ENCODE peak calls at places on chromosomes 4 and X, in four cellular contexts. X, D, M and J are unnamed samples.

GRCh38 chr4:181909368-181909767 is 333.8 kb upstream of the TENM3 start:
- DNase-seq in X (no peak), D (peak), M (no peak), J (peak)

GRCh38 chr4:181897935-181898334 is 345.3 kb upstream of the TENM3 start:
- DNase-seq in X (no peak), D (peak), M (no peak), J (peak)

GRCh38 chr4:6767725-6768538 is 14.6 kb upstream of the KIAA0232 start:
- DNase-seq in X (no peak), D (no peak), M (no peak), J (no peak)

GRCh38 chrX:24479924-24480722 is 15.0 kb downstream of the PDK3 start:
- DNase-seq in X (no peak), D (no peak), M (peak), J (no peak)

GRCh38 chrX:136268051-136269048 is 17.1 kb upstream of the MAP7D3 start:
- DNase-seq in X (no peak), D (peak), M (peak), J (no peak)

GRCh38 chr4:137116144-137116543 is 416.1 kb downstream of the PCDH18 start:
- DNase-seq in X (no peak), D (no peak), M (no peak), J (no peak)

GRCh38 chr4:121764702-121765367 is at the start of gene SMIM43:
- DNase-seq in X (no peak), D (peak), M (no peak), J (no peak)

GRCh38 chr4:15551740-15552446 is 82.2 kb downstream of the CC2D2A start:
- DNase-seq in X (no peak), D (no peak), M (no peak), J (no peak)

GRCh38 chrX:107894038-107894437 is 68.4 kb downstream of the MID2 start:
- DNase-seq in X (peak), D (peak), M (no peak), J (no peak)

GRCh38 chr4:109441858-109442480 is 8.4 kb downstream of the SEC24B start:
- DNase-seq in X (no peak), D (no peak), M (no peak), J (no peak)

GRCh38 chr4:39037491-39037825 is 5.2 kb upstream of the TMEM156 start:
- DNase-seq in X (no peak), D (peak), M (no peak), J (no peak)

GRCh38 chr4:54657556-54658313 is at the start of gene KIT:
- DNase-seq in X (no peak), D (peak), M (no peak), J (no peak)

GRCh38 chr4:89404530-89404929 is 96.9 kb upstream of the GPRIN3 start:
- DNase-seq in X (no peak), D (no peak), M (no peak), J (peak)

GRCh38 chrX:141960573-141960972 is 56.9 kb downstream of the MAGEC1 start:
- DNase-seq in X (no peak), D (no peak), M (no peak), J (no peak)

GRCh38 chrX:69229436-69229835 is 64.2 kb upstream of the PJA1 start:
- DNase-seq in X (no peak), D (peak), M (peak), J (peak)

GRCh38 chrX:122625821-122626220 is 558.3 kb upstream of the GRIA3 start:
- DNase-seq in X (no peak), D (no peak), M (no peak), J (peak)

GRCh38 chr4:17561195-17561909 is 15.6 kb upstream of the LAP3 start:
- DNase-seq in X (no peak), D (peak), M (no peak), J (peak)

GRCh38 chr4:158530391-158530790 is 8.7 kb downstream of the RXFP1 start:
- DNase-seq in X (no peak), D (no peak), M (no peak), J (no peak)

GRCh38 chr4:6308890-6309643 is 39.4 kb downstream of the WFS1 start:
- DNase-seq in X (no peak), D (peak), M (peak), J (no peak)

GRCh38 chr4:23234018-23234417 is 541.3 kb downstream of the GBA3 start:
- DNase-seq in X (no peak), D (no peak), M (no peak), J (no peak)

GRCh38 chr4:145061325-145061920 is 36.6 kb downstream of the ANAPC10 start:
- DNase-seq in X (peak), D (peak), M (no peak), J (no peak)

GRCh38 chr4:96379524-96379923 is 539.6 kb downstream of the PDHA2 start:
- DNase-seq in X (no peak), D (no peak), M (no peak), J (no peak)

GRCh38 chrX:135178636-135179035 is 7.4 kb upstream of the CT55 start:
- DNase-seq in X (no peak), D (no peak), M (no peak), J (no peak)

GRCh38 chrX:120380699-120381098 is 18.8 kb downstream of the ATP1B4 start:
- DNase-seq in X (no peak), D (peak), M (no peak), J (no peak)

GRCh38 chr4:21819086-21819485 is 129.5 kb downstream of the KCNIP4 start:
- DNase-seq in X (no peak), D (peak), M (no peak), J (no peak)

GRCh38 chr4:101307901-101308300 is 39.4 kb downstream of the PPP3CA start:
- DNase-seq in X (no peak), D (no peak), M (no peak), J (no peak)

GRCh38 chr4:108036252-108036651 is 46.6 kb downstream of the HADH start:
- DNase-seq in X (no peak), D (no peak), M (peak), J (no peak)

GRCh38 chrX:25536307-25536970 is 520.7 kb upstream of the ARX start:
- DNase-seq in X (no peak), D (no peak), M (no peak), J (no peak)

GRCh38 chrX:17374619-17375360 is at the start of gene NHS:
- DNase-seq in X (no peak), D (peak), M (no peak), J (peak)

GRCh38 chr4:154720618-154721267 is 23.1 kb upstream of the LRAT start:
- DNase-seq in X (no peak), D (no peak), M (no peak), J (no peak)

GRCh38 chr4:100106982-100107381 is 83.3 kb downstream of the DDIT4L start:
- DNase-seq in X (no peak), D (no peak), M (no peak), J (no peak)

GRCh38 chr4:89298160-89298559 is 9.4 kb downstream of the GPRIN3 start:
- DNase-seq in X (no peak), D (no peak), M (peak), J (no peak)

GRCh38 chr4:11313157-11313943 is 115.3 kb downstream of the HS3ST1 start:
- DNase-seq in X (no peak), D (no peak), M (no peak), J (no peak)

GRCh38 chr4:153084249-153084648 is 120.0 kb upstream of the TRIM2 start:
- DNase-seq in X (no peak), D (no peak), M (no peak), J (no peak)

GRCh38 chrX:49754238-49754857 is 58.6 kb upstream of the PAGE1 start:
- DNase-seq in X (no peak), D (peak), M (peak), J (no peak)

GRCh38 chr4:84324850-84325249 is 174.2 kb downstream of the NKX6-1 start:
- DNase-seq in X (no peak), D (no peak), M (no peak), J (no peak)

GRCh38 chr4:132297346-132297745 is 851.7 kb upstream of the PCDH10 start:
- DNase-seq in X (no peak), D (peak), M (no peak), J (no peak)

GRCh38 chrX:104445591-104445990 is 120.4 kb upstream of the IL1RAPL2 start:
- DNase-seq in X (no peak), D (no peak), M (no peak), J (no peak)

GRCh38 chr4:107379054-107379869 is 340.8 kb downstream of the PAPSS1 start:
- DNase-seq in X (no peak), D (peak), M (no peak), J (peak)

GRCh38 chrX:51332188-51332942 is at the start of gene NUDT10:
- DNase-seq in X (no peak), D (peak), M (peak), J (no peak)

GRCh38 chrX:644304-645023 is 13.9 kb downstream of the SHOX start:
- DNase-seq in X (no peak), D (no peak), M (peak), J (no peak)
- H3K4me3 ChIP-seq in X (no peak), D (no peak), M (no peak), J (no peak)

GRCh38 chr4:825969-826330 is at the start of gene CPLX1:
- DNase-seq in X (no peak), D (no peak), M (no peak), J (no peak)
- H3K4me3 ChIP-seq in X (peak), D (peak), M (no peak), J (no peak)

DNA sequence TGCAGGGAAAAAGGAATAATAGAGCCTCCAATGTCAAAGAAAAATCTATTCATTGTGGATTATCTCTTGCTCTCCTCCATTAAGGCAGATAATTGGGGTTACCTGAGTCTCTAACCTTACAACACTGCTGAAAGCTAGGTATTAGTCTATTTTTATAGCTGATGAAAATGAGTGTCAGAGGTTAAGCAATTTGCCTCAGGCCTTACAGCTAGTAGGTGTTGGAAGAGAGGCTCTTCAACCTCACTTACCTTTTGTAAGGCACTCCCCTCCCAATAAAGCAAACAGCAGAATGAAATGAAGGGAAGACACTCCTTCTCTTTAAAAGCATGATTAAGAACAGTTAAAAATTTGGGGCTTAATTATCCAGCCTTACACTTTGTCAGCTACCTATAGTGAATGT is 45.3 kb upstream of the GAB1 start:
- DNase-seq in X (no peak), D (no peak), M (no peak), J (no peak)
- H3K4me3 ChIP-seq in X (no peak), D (no peak), M (no peak), J (no peak)

DNA sequence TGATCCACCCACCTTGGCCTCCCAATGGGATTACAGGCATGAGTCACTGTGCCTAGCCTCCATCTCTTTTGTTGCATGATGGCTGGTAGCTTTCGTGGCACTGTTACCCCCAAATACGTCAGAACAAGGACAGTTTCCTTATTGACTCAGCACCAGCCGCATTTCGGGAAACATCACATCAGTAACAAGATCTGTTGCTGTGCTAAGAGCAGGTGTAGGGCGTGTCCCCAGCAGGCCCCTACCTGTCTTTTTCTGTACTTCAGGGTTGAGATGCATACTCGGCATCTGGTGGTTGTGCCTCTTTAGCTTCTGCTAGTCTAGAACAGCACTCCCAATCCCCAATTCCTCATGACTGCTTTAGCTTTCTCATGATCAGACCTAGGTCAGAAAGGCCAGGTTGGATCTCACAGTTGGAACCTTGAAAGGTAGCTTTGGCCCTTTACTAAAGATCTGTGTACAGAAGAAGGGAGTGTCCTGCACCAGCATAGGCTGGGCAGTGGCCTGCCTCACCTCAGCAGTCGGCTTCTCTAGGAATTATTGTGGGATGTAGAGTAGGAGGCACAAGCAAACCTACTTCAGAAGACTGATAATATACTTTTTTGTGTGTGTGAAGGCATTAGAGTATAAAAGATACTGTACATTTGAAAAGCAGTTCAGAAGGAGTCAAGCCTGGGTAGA is 36.8 kb downstream of the NSD2 start:
- DNase-seq in X (no peak), D (no peak), M (no peak), J (no peak)
- H3K4me3 ChIP-seq in X (no peak), D (no peak), M (no peak), J (no peak)

GRCh38 chr4:190017357-190018200 is 9.5 kb downstream of the FRG2 start:
- DNase-seq in X (no peak), D (no peak), M (no peak), J (no peak)

GRCh38 chr4:190016369-190017289 is 10.4 kb downstream of the FRG2 start:
- DNase-seq in X (no peak), D (no peak), M (no peak), J (no peak)

GRCh38 chr4:190018201-190018920 is 8.7 kb downstream of the FRG2 start:
- DNase-seq in X (no peak), D (no peak), M (no peak), J (no peak)

GRCh38 chr4:190014771-190015537 is 12.1 kb downstream of the FRG2 start:
- DNase-seq in X (no peak), D (peak), M (peak), J (no peak)

GRCh38 chr4:190015538-190016368 is 11.3 kb downstream of the FRG2 start:
- DNase-seq in X (no peak), D (no peak), M (peak), J (no peak)
- H3K4me3 ChIP-seq in X (no peak), D (no peak), M (no peak), J (peak)

DNA sequence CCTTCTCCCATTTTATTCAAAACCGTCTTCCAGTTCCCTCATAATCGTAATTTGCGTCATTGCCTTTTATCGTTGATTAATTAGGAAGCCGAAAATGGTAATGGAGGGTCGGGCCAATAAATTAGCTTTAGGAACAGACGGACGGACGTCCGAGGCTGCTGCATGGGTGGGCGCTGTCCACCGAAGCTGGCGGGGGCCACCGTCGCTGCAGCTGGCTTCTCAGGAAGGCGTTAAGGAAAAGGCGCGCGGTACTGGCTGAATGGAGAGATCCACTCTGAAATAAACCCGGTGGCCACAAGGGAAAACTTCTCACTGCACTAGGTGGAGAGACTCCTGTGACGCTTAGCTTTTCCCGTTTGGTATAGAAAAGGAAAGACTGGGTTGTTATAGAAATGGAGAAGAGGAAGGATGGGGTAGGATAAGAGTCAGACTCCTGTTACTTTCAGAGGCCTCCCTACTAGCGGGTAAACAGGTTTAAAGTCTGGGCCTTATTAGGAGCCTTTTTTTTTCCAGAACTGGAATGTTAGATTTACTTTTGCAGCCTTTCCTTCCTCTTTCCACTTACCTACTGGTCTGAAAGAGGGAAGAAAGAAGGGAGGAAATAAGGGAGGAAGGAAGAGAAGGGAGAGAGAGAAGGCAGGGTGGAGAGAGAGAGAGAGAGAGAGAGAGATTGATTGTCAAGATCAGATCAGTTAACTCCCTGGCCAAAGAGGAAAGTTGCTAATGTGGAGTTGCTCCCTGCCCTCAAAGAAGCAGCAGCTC is 11.3 kb upstream of the PRDM8 start:
- DNase-seq in X (no peak), D (no peak), M (no peak), J (no peak)
- H3K4me3 ChIP-seq in X (peak), D (no peak), M (peak), J (peak)

DNA sequence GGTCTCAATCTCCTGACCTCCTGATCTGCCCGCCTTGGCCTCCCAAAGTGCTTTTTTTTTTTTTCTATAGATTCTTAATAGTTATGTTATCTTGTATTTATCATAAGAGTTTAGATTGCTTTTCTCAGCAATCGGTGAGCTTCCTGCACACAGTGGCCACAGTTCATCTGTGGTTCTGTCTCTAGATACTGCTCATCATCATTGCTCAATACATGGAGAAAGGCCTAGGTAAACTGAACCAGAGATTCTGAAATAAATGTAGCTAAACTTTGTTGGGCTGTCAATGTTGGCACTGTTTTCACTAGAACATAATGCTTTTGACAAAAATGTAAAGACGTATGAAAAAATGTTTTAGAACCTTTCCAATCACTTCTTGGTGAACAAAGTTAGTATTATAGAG is 50.1 kb upstream of the LIMCH1 start:
- DNase-seq in X (no peak), D (no peak), M (no peak), J (no peak)
- H3K4me3 ChIP-seq in X (no peak), D (no peak), M (no peak), J (no peak)

GRCh38 chr4:1171306-1172227 is 816 bp downstream of the SPON2 start:
- DNase-seq in X (no peak), D (no peak), M (peak), J (no peak)
- H3K4me3 ChIP-seq in X (no peak), D (peak), M (peak), J (peak)